ENCODE peak calls at places on chromosomes 16 and 17, in ten cellular contexts. D is astrocyte, T is suprapubic skin, V is left ventricle myocardium inferior, A is OCI-LY7, F is pancreas, R is hepatocyte, U is lower leg skin, Q is PC-3, K is uterus. I is an unnamed sample.

GRCh38 chr16:11224096-11224893 is 31.7 kb downstream of the SOCS1 start:
- DNase-seq in K (peak), F (no peak), Q (no peak), T (peak), U (peak), V (peak), A (peak), R (no peak), D (no peak), I (no peak)

GRCh38 chr17:596287-596686 is 118.4 kb downstream of the VPS53 start:
- DNase-seq in Q (no peak), F (no peak), R (peak), A (no peak), U (peak), V (no peak), K (no peak), D (no peak), T (no peak), I (peak)

GRCh38 chr17:6639651-6640535 is 618 bp downstream of the KIAA0753 start:
- DNase-seq in K (peak), Q (peak), V (no peak), R (peak), U (peak), A (peak), D (peak), T (no peak), F (peak), I (no peak)

GRCh38 chr16:82043680-82044584 is 8.9 kb downstream of the HSD17B2 start:
- DNase-seq in D (peak), K (no peak), R (no peak), A (no peak), V (no peak), U (no peak), Q (peak), T (no peak), F (no peak), I (peak)

GRCh38 chr17:37493249-37494027 is 3.7 kb downstream of the DUSP14 start:
- DNase-seq in U (no peak), Q (peak), R (no peak), F (no peak), T (no peak), A (no peak), K (no peak), V (no peak), D (peak), I (peak)

GRCh38 chr16:1346422-1347285 is 5.0 kb downstream of the TSR3 start:
- DNase-seq in T (no peak), R (no peak), V (no peak), A (no peak), K (no peak), F (peak), U (no peak), Q (no peak), D (no peak), I (no peak)

GRCh38 chr16:74372953-74373846 is 2.9 kb upstream of the NPIPB15 start:
- DNase-seq in D (no peak), U (peak), K (no peak), R (no peak), Q (no peak), F (no peak), T (no peak), A (no peak), V (no peak), I (no peak)

GRCh38 chr16:67936876-67937605 is 391 bp upstream of the PSMB10 start:
- DNase-seq in F (no peak), D (no peak), V (no peak), Q (peak), T (no peak), R (no peak), A (peak), U (no peak), K (no peak), I (peak)

GRCh38 chr17:17994770-17995169 is 22.1 kb downstream of the DRC3 start:
- DNase-seq in V (no peak), U (no peak), F (no peak), K (no peak), D (no peak), R (no peak), T (no peak), Q (no peak), A (no peak), I (no peak)

GRCh38 chr16:2194852-2195315 is 1.5 kb downstream of the CASKIN1 start:
- DNase-seq in V (no peak), F (no peak), Q (peak), U (no peak), T (no peak), K (no peak), D (no peak), A (peak), R (peak), I (peak)

GRCh38 chr16:27315333-27316037 is 1.7 kb downstream of the IL4R start:
- DNase-seq in Q (peak), F (no peak), A (peak), K (peak), U (peak), D (peak), T (peak), V (peak), R (peak), I (peak)

GRCh38 chr16:11580451-11581086 is 6.2 kb downstream of the LITAF start:
- DNase-seq in T (no peak), V (peak), U (no peak), Q (no peak), A (no peak), K (no peak), R (no peak), D (no peak), F (no peak), I (no peak)

GRCh38 chr16:87780385-87780989 is 14.7 kb upstream of the KLHDC4 start:
- DNase-seq in V (peak), A (peak), Q (no peak), T (no peak), F (no peak), U (no peak), D (peak), R (no peak), K (no peak), I (peak)

GRCh38 chr16:3431779-3432219 is 11.5 kb downstream of the ZNF597 start:
- DNase-seq in Q (no peak), A (no peak), R (no peak), K (peak), F (peak), T (peak), V (peak), U (peak), D (peak), I (no peak)

GRCh38 chr17:33871720-33872535 is 383.2 kb upstream of the CCL2 start:
- DNase-seq in R (peak), U (no peak), F (no peak), A (no peak), Q (peak), T (no peak), K (no peak), D (peak), V (no peak), I (peak)

GRCh38 chr17:65559483-65559801 is 2.0 kb downstream of the AXIN2 start:
- DNase-seq in T (no peak), A (no peak), U (no peak), V (no peak), F (no peak), D (no peak), R (no peak), Q (no peak), K (no peak), I (no peak)

GRCh38 chr16:65644821-65645220 is 523.0 kb upstream of the CDH11 start:
- DNase-seq in F (no peak), D (no peak), T (no peak), V (no peak), K (no peak), R (no peak), Q (no peak), U (no peak), A (no peak), I (no peak)

GRCh38 chr17:77891602-77892001 is 66.9 kb upstream of the TNRC6C start:
- DNase-seq in D (no peak), R (no peak), A (no peak), T (no peak), F (no peak), U (no peak), Q (no peak), V (no peak), K (no peak), I (no peak)

GRCh38 chr17:28346746-28347246 is 10.5 kb downstream of the POLDIP2 start:
- DNase-seq in Q (no peak), V (no peak), K (no peak), A (no peak), U (no peak), F (no peak), T (no peak), R (peak), D (no peak), I (no peak)

GRCh38 chr16:31451681-31452351 is 7.5 kb upstream of the ARMC5 start:
- DNase-seq in R (peak), A (peak), F (peak), V (peak), K (no peak), Q (peak), U (peak), T (peak), D (peak), I (peak)

GRCh38 chr17:56744721-56745120 is 89.0 kb downstream of the C17orf67 start:
- DNase-seq in D (no peak), U (no peak), F (no peak), R (no peak), Q (no peak), A (no peak), K (no peak), V (no peak), T (no peak), I (no peak)

GRCh38 chr16:81440888-81441663 is 3.5 kb upstream of the CMIP start:
- DNase-seq in T (no peak), V (no peak), U (no peak), D (no peak), F (no peak), K (no peak), Q (no peak), A (no peak), R (no peak), I (no peak)

GRCh38 chr16:19130852-19131808 is 17.4 kb downstream of the ITPRIPL2 start:
- DNase-seq in Q (peak), A (peak), K (no peak), D (peak), T (peak), F (no peak), V (peak), R (peak), U (peak), I (peak)

GRCh38 chr17:78988152-78988551 is 8.4 kb upstream of the LGALS3BP start:
- DNase-seq in Q (peak), F (no peak), V (peak), R (no peak), D (no peak), T (no peak), U (no peak), K (no peak), A (no peak), I (no peak)

GRCh38 chr16:4675864-4676786 is 17.2 kb upstream of the NUDT16L1 start:
- DNase-seq in R (no peak), V (no peak), K (no peak), F (peak), Q (no peak), A (no peak), D (no peak), T (no peak), U (no peak), I (no peak)

GRCh38 chr16:88941933-88942909 is 34.8 kb downstream of the CBFA2T3 start:
- DNase-seq in R (peak), K (no peak), Q (no peak), A (peak), T (no peak), V (peak), D (no peak), U (no peak), F (peak), I (no peak)

GRCh38 chr17:7632492-7632894 is 2.6 kb downstream of the SHBG start:
- DNase-seq in R (no peak), V (no peak), T (no peak), D (no peak), F (no peak), A (peak), U (no peak), K (no peak), Q (peak), I (peak)

GRCh38 chr16:83615131-83615530 is 192.6 kb upstream of the HSBP1 start:
- DNase-seq in U (no peak), V (no peak), Q (no peak), F (no peak), K (no peak), T (no peak), D (peak), R (no peak), A (no peak), I (no peak)

GRCh38 chr17:59505610-59506276 is 59.7 kb upstream of the DHX40 start:
- DNase-seq in V (no peak), Q (peak), D (peak), A (no peak), U (peak), T (no peak), K (no peak), F (no peak), R (peak), I (peak)

DNA sequence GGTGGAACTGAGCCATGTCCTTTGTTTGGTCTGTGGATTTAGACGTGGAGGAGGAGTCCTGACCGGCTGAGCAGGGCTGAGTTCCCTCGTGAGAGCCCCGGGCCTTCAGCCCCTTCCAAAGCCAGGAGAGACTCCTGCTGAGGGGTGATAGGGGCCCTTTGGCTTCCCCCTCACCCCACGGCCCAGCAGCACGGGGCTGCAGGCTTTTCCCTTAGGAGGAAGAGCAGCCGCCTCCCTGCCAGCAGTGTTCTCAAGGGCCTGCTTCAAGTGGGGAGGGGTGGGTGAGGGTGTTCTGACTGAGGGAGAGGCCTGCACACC is 1.5 kb upstream of the CYB561 start:
- DNase-seq in D (no peak), R (no peak), U (no peak), F (no peak), Q (no peak), A (no peak), K (no peak), V (no peak), T (no peak), I (no peak)
- H3K4me3 ChIP-seq in D (no peak), R (no peak), U (no peak), F (no peak), Q (no peak), A (no peak), K (no peak), V (peak), T (peak), I (no peak)

DNA sequence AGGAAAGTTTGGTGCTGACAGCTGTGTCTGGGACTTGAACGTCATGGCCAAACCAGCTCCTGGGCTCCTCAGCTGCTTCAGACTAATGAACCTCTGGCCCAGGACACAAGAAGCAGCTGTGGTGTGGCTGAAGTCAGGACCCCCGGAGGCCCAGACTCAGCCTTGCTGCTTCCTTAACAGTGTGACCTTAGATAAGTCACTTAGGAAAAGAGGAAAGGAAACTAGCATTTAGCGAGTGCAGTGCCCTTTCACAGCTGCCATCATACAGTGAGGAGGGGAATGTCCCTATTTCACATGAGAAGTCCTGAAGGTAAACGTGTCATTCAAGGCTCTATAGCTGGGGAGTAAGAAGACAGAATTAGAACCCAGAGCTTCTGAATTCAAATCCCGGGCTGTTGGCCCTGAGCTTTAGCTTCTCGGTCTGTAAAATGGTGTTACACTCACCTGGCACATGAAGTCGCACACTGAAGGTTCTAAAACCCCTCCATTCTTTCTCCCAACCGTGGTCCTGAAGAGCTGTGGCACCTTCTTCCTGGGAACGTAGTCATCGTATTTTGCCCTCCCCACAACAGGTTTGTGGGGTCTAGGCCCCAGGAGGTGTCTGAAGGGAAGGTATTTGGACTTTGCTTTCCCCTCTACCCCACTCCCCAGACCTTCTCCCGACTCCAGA is 910 bp upstream of the RAMP2 start:
- DNase-seq in A (peak), T (no peak), D (no peak), U (no peak), K (no peak), F (no peak), Q (no peak), V (no peak), R (no peak), I (no peak)
- TF ChIP-seq CTCF in A (no peak), T (no peak), D (no peak), U (no peak), K (no peak), F (no peak), Q (no peak), V (no peak), R (no peak), I (no peak)

GRCh38 chr17:19384723-19385391 is 2.1 kb downstream of the MFAP4 start:
- DNase-seq in Q (no peak), R (peak), V (peak), A (no peak), F (no peak), D (peak), K (peak), T (peak), U (peak), I (peak)
- H3K4me3 ChIP-seq in Q (no peak), R (peak), V (peak), A (no peak), F (no peak), D (no peak), K (no peak), T (peak), U (no peak), I (no peak)

GRCh38 chr17:1767358-1767757 is 5.5 kb downstream of the SERPINF1 start:
- DNase-seq in K (no peak), F (no peak), V (no peak), R (no peak), T (no peak), Q (no peak), U (no peak), D (no peak), A (no peak), I (no peak)
- TF ChIP-seq CTCF in K (no peak), F (no peak), V (no peak), R (no peak), T (no peak), Q (peak), U (no peak), D (no peak), A (peak), I (no peak)

GRCh38 chr16:28882476-28883180 is 4.3 kb downstream of the ATP2A1 start:
- DNase-seq in D (no peak), K (no peak), R (no peak), F (no peak), U (no peak), Q (no peak), A (no peak), T (no peak), V (no peak), I (no peak)

GRCh38 chr16:28879841-28880588 is 1.7 kb downstream of the ATP2A1 start:
- DNase-seq in K (peak), U (peak), V (peak), R (peak), F (peak), A (peak), T (peak), D (peak), Q (peak), I (peak)

GRCh38 chr16:28880955-28881354 is 2.7 kb downstream of the ATP2A1 start:
- DNase-seq in V (no peak), Q (no peak), R (no peak), K (no peak), A (no peak), U (no peak), T (no peak), D (no peak), F (no peak), I (no peak)

GRCh38 chr16:28879261-28879840 is 1.1 kb downstream of the ATP2A1 start:
- DNase-seq in Q (no peak), F (no peak), U (no peak), T (no peak), V (no peak), R (no peak), A (no peak), D (no peak), K (no peak), I (no peak)

DNA sequence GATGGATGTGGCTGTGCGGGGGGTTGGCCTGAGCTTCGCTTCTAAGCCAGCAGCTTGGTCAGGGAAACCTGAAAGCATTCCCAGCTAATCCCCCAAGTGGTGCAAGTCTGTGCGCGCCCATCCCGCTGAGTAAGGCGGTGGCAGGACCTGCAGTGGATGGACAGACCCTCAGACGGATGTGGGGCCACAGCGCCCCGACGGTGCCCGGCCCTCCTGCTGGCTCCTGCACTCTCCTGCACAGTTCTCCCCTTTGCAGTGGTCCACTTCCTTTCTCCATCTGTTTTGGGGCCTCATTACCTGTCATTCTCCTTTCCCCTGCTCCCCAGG is 2.3 kb downstream of the ATP2A1 start:
- DNase-seq in T (no peak), V (no peak), D (no peak), Q (no peak), A (no peak), K (no peak), U (no peak), R (no peak), F (no peak), I (no peak)
- H3K4me3 ChIP-seq in T (peak), V (peak), D (no peak), Q (no peak), A (no peak), K (no peak), U (no peak), R (no peak), F (peak), I (no peak)

GRCh38 chr17:19269641-19270040 is 32.5 kb downstream of the EPN2 start:
- DNase-seq in K (no peak), T (no peak), D (no peak), U (no peak), F (no peak), A (no peak), Q (no peak), V (no peak), R (no peak), I (no peak)

GRCh38 chr17:19270951-19271611 is 33.9 kb downstream of the EPN2 start:
- DNase-seq in K (no peak), D (no peak), A (peak), Q (no peak), F (no peak), V (peak), R (no peak), T (no peak), U (no peak), I (no peak)

GRCh38 chr17:19271751-19272357 is 34.7 kb downstream of the EPN2 start:
- DNase-seq in Q (no peak), V (no peak), D (peak), K (peak), U (no peak), A (peak), T (no peak), F (no peak), R (no peak), I (no peak)

GRCh38 chr17:19269102-19269501 is 31.9 kb downstream of the EPN2 start:
- DNase-seq in F (no peak), K (no peak), D (no peak), A (no peak), U (no peak), T (no peak), R (no peak), V (no peak), Q (no peak), I (no peak)

GRCh38 chr17:19270347-19270950 is 33.3 kb downstream of the EPN2 start:
- DNase-seq in K (no peak), U (no peak), D (no peak), V (no peak), A (no peak), T (no peak), F (no peak), Q (no peak), R (no peak), I (no peak)
- TF ChIP-seq CTCF in K (no peak), U (no peak), D (no peak), V (peak), A (no peak), T (no peak), F (no peak), Q (no peak), R (no peak), I (no peak)

I was measured in bronchial epithelial cell.